ENCODE peak calls at places on chromosome 10, in ten cellular contexts. C is stimulated activated CD8-positive, alpha-beta memory T cell treated with anti-CD3 and anti-CD28 coated beads, Interleukin-7, amount 100 ng/mL, for 4 hours; I is neuronal stem cell; A is prostate gland; R is HEK293T; Z is small intestine; Y is NCI-H1105; M is cardiac fibroblast; P is BE2C; E is astrocyte of the hippocampus. Q is an unnamed sample.

GRCh38 chr10:103833731-103834365 is 21.5 kb downstream of the SH3PXD2A start:
- DNase-seq in C (no peak), I (no peak), A (no peak), R (no peak), Z (peak), Y (no peak), M (peak), P (peak), E (no peak), Q (no peak)

GRCh38 chr10:131580076-131580652 is 268.6 kb upstream of the TCERG1L start:
- DNase-seq in C (no peak), I (no peak), A (no peak), R (no peak), Z (no peak), Y (no peak), M (no peak), P (no peak), E (no peak), Q (no peak)

GRCh38 chr10:98272690-98273453 is 4.9 kb upstream of the LOXL4 start:
- DNase-seq in C (no peak), I (no peak), A (no peak), R (no peak), Z (no peak), Y (no peak), M (no peak), P (no peak), E (no peak), Q (no peak)

GRCh38 chr10:127738512-127739424 is 1.8 kb downstream of the FOXI2 start:
- DNase-seq in C (no peak), I (no peak), A (no peak), R (no peak), Z (no peak), Y (peak), M (no peak), P (no peak), E (no peak), Q (no peak)

GRCh38 chr10:90414926-90415325 is 442.9 kb downstream of the HTR7 start:
- DNase-seq in C (no peak), I (no peak), A (no peak), R (no peak), Z (no peak), Y (no peak), M (peak), P (no peak), E (no peak), Q (no peak)

GRCh38 chr10:121845044-121845784 is 82.6 kb downstream of the ATE1 start:
- DNase-seq in C (no peak), I (no peak), A (no peak), R (no peak), Z (no peak), Y (no peak), M (no peak), P (no peak), E (no peak), Q (no peak)

GRCh38 chr10:46293832-46294640 is 7.2 kb downstream of the ANTXRL start:
- DNase-seq in C (no peak), I (no peak), A (no peak), R (no peak), Z (no peak), Y (no peak), M (no peak), P (no peak), E (no peak), Q (no peak)

GRCh38 chr10:32887481-32887880 is 70.5 kb downstream of the ITGB1 start:
- DNase-seq in C (no peak), I (no peak), A (no peak), R (no peak), Z (no peak), Y (no peak), M (no peak), P (no peak), E (no peak), Q (no peak)

GRCh38 chr10:103695584-103696005 is 159.8 kb downstream of the SH3PXD2A start:
- DNase-seq in C (no peak), I (no peak), A (no peak), R (no peak), Z (peak), Y (no peak), M (peak), P (no peak), E (no peak), Q (no peak)

GRCh38 chr10:120607016-120607709 is 150.1 kb downstream of the PLPP4 start:
- DNase-seq in C (no peak), I (no peak), A (no peak), R (no peak), Z (no peak), Y (no peak), M (peak), P (no peak), E (peak), Q (no peak)

GRCh38 chr10:22742678-22743077 is 28.3 kb upstream of the PIP4K2A start:
- DNase-seq in C (no peak), I (no peak), A (no peak), R (no peak), Z (no peak), Y (no peak), M (no peak), P (no peak), E (no peak), Q (no peak)

GRCh38 chr10:132109341-132110072 is 43.8 kb downstream of the JAKMIP3 start:
- DNase-seq in C (no peak), I (no peak), A (no peak), R (no peak), Z (no peak), Y (no peak), M (peak), P (no peak), E (no peak), Q (no peak)

GRCh38 chr10:29326886-29327789 is 38.3 kb downstream of the LYZL1 start:
- DNase-seq in C (no peak), I (no peak), A (no peak), R (no peak), Z (peak), Y (no peak), M (no peak), P (no peak), E (no peak), Q (no peak)

GRCh38 chr10:71801357-71801756 is 28.0 kb upstream of the VSIR start:
- DNase-seq in C (no peak), I (no peak), A (no peak), R (no peak), Z (no peak), Y (no peak), M (no peak), P (no peak), E (no peak), Q (no peak)

GRCh38 chr10:12081879-12082560 is 13.3 kb downstream of the DHTKD1 start:
- DNase-seq in C (no peak), I (no peak), A (no peak), R (no peak), Z (no peak), Y (no peak), M (peak), P (no peak), E (peak), Q (no peak)

GRCh38 chr10:21747809-21748208 is 213.8 kb downstream of the MLLT10 start:
- DNase-seq in C (no peak), I (no peak), A (no peak), R (no peak), Z (no peak), Y (no peak), M (no peak), P (no peak), E (no peak), Q (no peak)

GRCh38 chr10:85187047-85187446 is 858.7 kb downstream of the CCSER2 start:
- DNase-seq in C (no peak), I (no peak), A (no peak), R (no peak), Z (peak), Y (no peak), M (no peak), P (peak), E (no peak), Q (no peak)

GRCh38 chr10:113076949-113077348 is 126.9 kb downstream of the TCF7L2 start:
- DNase-seq in C (no peak), I (no peak), A (no peak), R (no peak), Z (no peak), Y (no peak), M (no peak), P (no peak), E (no peak), Q (no peak)

GRCh38 chr10:44039599-44039998 is 345.3 kb downstream of the CXCL12 start:
- DNase-seq in C (no peak), I (no peak), A (no peak), R (no peak), Z (no peak), Y (no peak), M (no peak), P (no peak), E (peak), Q (no peak)

GRCh38 chr10:17075975-17076374 is 53.6 kb downstream of the CUBN start:
- DNase-seq in C (no peak), I (no peak), A (no peak), R (no peak), Z (no peak), Y (no peak), M (peak), P (no peak), E (no peak), Q (no peak)

GRCh38 chr10:99331207-99331803 is 2.1 kb downstream of the CNNM1 start:
- DNase-seq in C (no peak), I (no peak), A (no peak), R (no peak), Z (no peak), Y (no peak), M (peak), P (no peak), E (peak), Q (no peak)

GRCh38 chr10:124651402-124651887 is 92.7 kb downstream of the FAM53B start:
- DNase-seq in C (no peak), I (no peak), A (no peak), R (no peak), Z (no peak), Y (no peak), M (no peak), P (no peak), E (no peak), Q (no peak)

GRCh38 chr10:29397221-29397620 is 108.4 kb downstream of the LYZL1 start:
- DNase-seq in C (no peak), I (no peak), A (no peak), R (no peak), Z (no peak), Y (no peak), M (no peak), P (no peak), E (no peak), Q (no peak)

GRCh38 chr10:72257051-72257892 is 16.5 kb upstream of the DDIT4 start:
- DNase-seq in C (no peak), I (no peak), A (no peak), R (no peak), Z (no peak), Y (no peak), M (peak), P (no peak), E (no peak), Q (no peak)

GRCh38 chr10:98030093-98030821 is at the start of gene CRTAC1:
- DNase-seq in C (no peak), I (peak), A (peak), R (peak), Z (no peak), Y (peak), M (peak), P (peak), E (peak), Q (no peak)

GRCh38 chr10:80144302-80145131 is 12.0 kb downstream of the PLAC9 start:
- DNase-seq in C (no peak), I (no peak), A (peak), R (no peak), Z (peak), Y (peak), M (no peak), P (no peak), E (no peak), Q (no peak)

GRCh38 chr10:128097783-128098182 is 28.4 kb downstream of the MKI67 start:
- DNase-seq in C (no peak), I (no peak), A (no peak), R (no peak), Z (no peak), Y (no peak), M (no peak), P (no peak), E (peak), Q (no peak)

GRCh38 chr10:31645786-31646185 is 282.8 kb downstream of the ARHGAP12 start:
- DNase-seq in C (no peak), I (no peak), A (no peak), R (no peak), Z (no peak), Y (no peak), M (no peak), P (no peak), E (peak), Q (no peak)

GRCh38 chr10:94343159-94343558 is 19.6 kb downstream of the NOC3L start:
- DNase-seq in C (no peak), I (no peak), A (no peak), R (no peak), Z (no peak), Y (no peak), M (no peak), P (no peak), E (no peak), Q (no peak)

GRCh38 chr10:110356628-110357245 is 52.0 kb upstream of the SMNDC1 start:
- DNase-seq in C (peak), I (no peak), A (peak), R (no peak), Z (peak), Y (no peak), M (peak), P (no peak), E (peak), Q (no peak)

GRCh38 chr10:132193907-132194552 is 7.3 kb downstream of the DPYSL4 start:
- DNase-seq in C (no peak), I (no peak), A (no peak), R (no peak), Z (no peak), Y (no peak), M (peak), P (peak), E (peak), Q (no peak)

GRCh38 chr10:24344279-24344678 is 135.3 kb downstream of the KIAA1217 start:
- DNase-seq in C (no peak), I (no peak), A (peak), R (no peak), Z (peak), Y (no peak), M (peak), P (no peak), E (peak), Q (no peak)

GRCh38 chr10:130188195-130189175 is 52.3 kb downstream of the GLRX3 start:
- DNase-seq in C (no peak), I (no peak), A (no peak), R (no peak), Z (no peak), Y (no peak), M (no peak), P (no peak), E (no peak), Q (no peak)

GRCh38 chr10:132065491-132066105 is at the start of gene JAKMIP3:
- DNase-seq in C (no peak), I (peak), A (peak), R (no peak), Z (peak), Y (no peak), M (peak), P (no peak), E (peak), Q (no peak)

GRCh38 chr10:70317943-70318318 is 34.1 kb upstream of the NPFFR1 start:
- DNase-seq in C (no peak), I (no peak), A (no peak), R (no peak), Z (no peak), Y (no peak), M (no peak), P (no peak), E (no peak), Q (no peak)

GRCh38 chr10:4835494-4835918 is 9.5 kb downstream of the AKR1E2 start:
- DNase-seq in C (no peak), I (no peak), A (no peak), R (no peak), Z (no peak), Y (no peak), M (no peak), P (no peak), E (no peak), Q (no peak)

GRCh38 chr10:111079781-111080180 is 3.0 kb downstream of the ADRA2A start:
- DNase-seq in C (no peak), I (no peak), A (no peak), R (no peak), Z (no peak), Y (no peak), M (no peak), P (no peak), E (no peak), Q (no peak)

GRCh38 chr10:2870654-2871053 is 196.7 kb upstream of the PFKP start:
- DNase-seq in C (no peak), I (no peak), A (no peak), R (no peak), Z (no peak), Y (no peak), M (no peak), P (no peak), E (no peak), Q (no peak)

GRCh38 chr10:11875499-11876281 is 52.5 kb downstream of the PROSER2 start:
- DNase-seq in C (no peak), I (no peak), A (peak), R (no peak), Z (peak), Y (no peak), M (peak), P (no peak), E (peak), Q (no peak)